ENCODE peak calls at places on chromosomes 13 and 19, in four cellular contexts. A is tibial nerve, L is GM12878, J is esophagus muscularis mucosa. U is an unnamed sample.

GRCh38 chr19:35202722-35203674 is 25.5 kb downstream of the FAM187B start:
- DNase-seq in A (no peak), L (no peak), J (peak), U (no peak)

GRCh38 chr13:111046590-111047141 is 68.4 kb upstream of the ARHGEF7 start:
- DNase-seq in A (no peak), L (peak), J (peak), U (no peak)

GRCh38 chr13:111947026-111947810 is 119.7 kb upstream of the SOX1 start:
- DNase-seq in A (no peak), L (no peak), J (no peak), U (no peak)

GRCh38 chr13:110680852-110681251 is 25.1 kb downstream of the CARS2 start:
- DNase-seq in A (no peak), L (no peak), J (no peak), U (no peak)

GRCh38 chr19:3556978-3557460 is 367 bp downstream of the MFSD12 start:
- DNase-seq in A (no peak), L (no peak), J (no peak), U (peak)

GRCh38 chr19:2113436-2114211 is 16.9 kb downstream of the IZUMO4 start:
- DNase-seq in A (no peak), L (no peak), J (no peak), U (no peak)

GRCh38 chr19:53877361-53877766 is 4.6 kb upstream of the PRKCG start:
- DNase-seq in A (no peak), L (no peak), J (no peak), U (no peak)

GRCh38 chr13:46386996-46387851 is at the start of gene RUBCNL:
- DNase-seq in A (no peak), L (no peak), J (no peak), U (peak)

GRCh38 chr19:44539236-44539819 is 9.9 kb upstream of the CEACAM20 start:
- DNase-seq in A (no peak), L (no peak), J (no peak), U (no peak)

GRCh38 chr13:112931028-112931934 is 37.7 kb upstream of the MCF2L start:
- DNase-seq in A (no peak), L (no peak), J (no peak), U (peak)

GRCh38 chr19:2033825-2034159 is 17.3 kb downstream of the MKNK2 start:
- DNase-seq in A (no peak), L (no peak), J (no peak), U (no peak)

GRCh38 chr13:39588384-39588783 is 14.6 kb downstream of the LHFPL6 start:
- DNase-seq in A (no peak), L (no peak), J (no peak), U (no peak)

GRCh38 chr19:18300930-18301717 is 19.7 kb upstream of the JUND start:
- DNase-seq in A (peak), L (no peak), J (no peak), U (peak)

GRCh38 chr19:45400192-45400591 is 4.7 kb downstream of the PPP1R13L start:
- DNase-seq in A (no peak), L (no peak), J (no peak), U (no peak)

GRCh38 chr13:83150616-83151307 is 731.5 kb downstream of the SLITRK1 start:
- DNase-seq in A (no peak), L (no peak), J (no peak), U (no peak)

GRCh38 chr13:44103721-44104490 is 224.2 kb downstream of the LACC1 start:
- DNase-seq in A (no peak), L (no peak), J (peak), U (peak)

GRCh38 chr19:42433503-42434260 is 6.5 kb upstream of the LIPE start:
- DNase-seq in A (peak), L (no peak), J (no peak), U (peak)

GRCh38 chr13:37118002-37118401 is 12.5 kb upstream of the CSNK1A1L start:
- DNase-seq in A (no peak), L (no peak), J (no peak), U (no peak)

GRCh38 chr19:55442372-55443044 is 592 bp downstream of the SHISA7 start:
- DNase-seq in A (no peak), L (no peak), J (no peak), U (no peak)

GRCh38 chr13:20495087-20496023 is 30.3 kb downstream of the CRYL1 start:
- DNase-seq in A (peak), L (peak), J (no peak), U (peak)

GRCh38 chr13:24661713-24662112 is 18.5 kb upstream of the ATP12A start:
- DNase-seq in A (no peak), L (no peak), J (no peak), U (no peak)

GRCh38 chr19:41811036-41811435 is 14.6 kb downstream of the CEACAM3 start:
- DNase-seq in A (no peak), L (no peak), J (no peak), U (no peak)

GRCh38 chr13:42083138-42083770 is 34.8 kb downstream of the DGKH start:
- DNase-seq in A (no peak), L (no peak), J (no peak), U (no peak)

GRCh38 chr19:17841810-17842662 is 5.7 kb downstream of the JAK3 start:
- DNase-seq in A (peak), L (no peak), J (no peak), U (peak)

GRCh38 chr19:57280913-57281425 is 684 bp downstream of the ZNF460 start:
- DNase-seq in A (no peak), L (no peak), J (no peak), U (no peak)

GRCh38 chr13:70844391-70845108 is 736.3 kb upstream of the KLHL1 start:
- DNase-seq in A (no peak), L (no peak), J (no peak), U (peak)

GRCh38 chr13:108993346-108993745 is 363.9 kb downstream of the MYO16 start:
- DNase-seq in A (no peak), L (no peak), J (no peak), U (no peak)

GRCh38 chr19:45442408-45442926 is 18.8 kb upstream of the ERCC1 start:
- DNase-seq in A (no peak), L (no peak), J (no peak), U (no peak)

GRCh38 chr13:65926750-65927171 is 1303.4 kb downstream of the PCDH9 start:
- DNase-seq in A (no peak), L (no peak), J (no peak), U (peak)

GRCh38 chr13:49936943-49937273 is 768 bp upstream of the SPRYD7 start:
- DNase-seq in A (no peak), L (no peak), J (no peak), U (no peak)

GRCh38 chr13:28718186-28718537 is 608 bp downstream of the SLC46A3 start:
- DNase-seq in A (peak), L (no peak), J (no peak), U (no peak)

GRCh38 chr13:72781461-72782439 is at the start of the genes DIS3 and PIBF1:
- DNase-seq in A (peak), L (peak), J (peak), U (peak)
- TF ChIP-seq EP300 in A (peak), L (no peak), J (no peak), U (no peak)

GRCh38 chr19:5622465-5623396 is at the start of the genes SAFB and SAFB2:
- DNase-seq in A (peak), L (peak), J (peak), U (peak)
- TF ChIP-seq POLR2A in A (peak), L (peak), J (peak), U (peak)

DNA sequence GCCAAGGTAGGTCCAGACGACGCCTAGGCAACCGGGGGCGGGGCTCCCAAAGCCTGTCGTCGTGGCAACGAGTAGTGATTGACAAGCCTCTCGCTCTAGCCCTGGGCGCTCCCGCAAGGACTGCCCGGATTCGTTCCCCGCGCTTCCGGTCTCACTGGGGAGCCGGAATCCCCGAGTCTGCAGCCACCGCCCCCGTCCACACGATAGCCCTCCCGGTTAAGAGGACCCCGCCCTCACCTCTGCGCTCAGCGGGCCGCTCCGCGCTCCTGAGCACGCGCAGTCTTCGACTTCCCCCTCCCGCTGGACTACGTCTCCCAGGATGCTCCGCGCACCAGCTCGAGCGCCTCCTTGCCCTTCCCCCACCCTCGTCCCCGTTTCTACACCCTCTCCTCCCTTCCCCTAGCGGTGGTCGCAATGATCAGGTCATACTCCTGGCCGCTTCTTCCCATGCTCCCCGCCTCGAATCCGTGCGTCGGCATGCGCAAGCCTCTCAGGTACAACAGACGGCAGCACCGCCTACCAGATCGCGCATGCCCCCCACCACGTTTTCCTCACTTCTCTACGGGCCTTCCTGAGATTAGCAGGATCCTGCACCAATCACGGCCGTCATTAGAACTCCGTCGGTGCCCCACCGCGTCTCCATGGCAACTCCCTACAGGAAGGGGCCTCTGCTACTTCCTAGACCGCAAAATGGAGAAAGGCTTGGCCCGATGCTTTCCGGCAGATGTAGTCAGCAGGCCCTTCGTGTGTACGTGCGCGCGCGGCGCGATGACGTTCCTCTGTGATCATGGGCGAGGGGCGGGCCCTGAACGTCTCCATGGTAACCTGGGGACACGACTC is at the start of gene MZF1:
- DNase-seq in A (peak), L (peak), J (peak), U (peak)
- TF ChIP-seq EP300 in A (peak), L (no peak), J (no peak), U (peak)

DNA sequence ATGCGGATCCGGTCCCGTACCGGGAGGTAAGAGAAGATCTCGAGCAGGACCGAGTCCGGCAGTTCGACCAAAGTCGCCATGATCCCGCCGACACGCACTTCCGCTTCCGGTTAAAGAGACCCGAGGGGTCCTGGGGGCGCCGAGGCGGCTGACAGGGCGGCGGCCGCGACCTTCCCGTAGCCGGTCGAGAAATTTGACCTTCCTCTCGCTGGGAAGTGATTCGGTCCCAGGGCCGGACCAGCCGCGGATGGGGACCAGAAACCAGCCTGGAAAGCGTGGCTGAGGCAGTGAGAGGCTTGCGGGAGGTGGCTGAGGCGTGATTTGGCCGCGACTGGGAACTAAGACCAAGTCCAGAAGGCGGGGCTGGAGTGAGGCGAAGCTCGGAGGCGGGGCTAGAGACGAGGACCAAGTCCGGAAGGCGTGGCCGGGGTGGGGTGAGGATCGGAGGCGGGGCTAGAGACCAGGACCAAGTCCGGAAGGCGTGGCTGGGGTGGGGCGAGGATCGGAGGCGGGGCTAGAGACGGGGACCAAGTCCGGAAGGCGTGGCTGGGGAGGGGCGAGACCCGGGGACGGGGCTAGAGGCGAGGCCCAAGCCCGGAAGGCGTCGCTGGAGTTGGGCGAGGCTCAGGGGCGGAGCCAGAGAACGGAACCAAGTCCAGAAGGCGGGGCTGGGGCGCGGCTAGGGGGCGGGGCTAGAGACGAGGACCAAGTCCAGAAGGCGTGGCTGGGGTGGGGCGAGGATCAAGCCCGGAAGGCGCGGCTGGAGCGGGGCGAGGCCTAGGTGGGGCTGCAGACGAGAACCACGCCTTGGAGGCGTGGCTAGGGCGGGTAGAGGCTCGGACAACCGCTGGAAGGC is at the start of gene FBXL12:
- DNase-seq in A (peak), L (peak), J (peak), U (peak)
- TF ChIP-seq POLR2A in A (peak), L (peak), J (peak), U (peak)

DNA sequence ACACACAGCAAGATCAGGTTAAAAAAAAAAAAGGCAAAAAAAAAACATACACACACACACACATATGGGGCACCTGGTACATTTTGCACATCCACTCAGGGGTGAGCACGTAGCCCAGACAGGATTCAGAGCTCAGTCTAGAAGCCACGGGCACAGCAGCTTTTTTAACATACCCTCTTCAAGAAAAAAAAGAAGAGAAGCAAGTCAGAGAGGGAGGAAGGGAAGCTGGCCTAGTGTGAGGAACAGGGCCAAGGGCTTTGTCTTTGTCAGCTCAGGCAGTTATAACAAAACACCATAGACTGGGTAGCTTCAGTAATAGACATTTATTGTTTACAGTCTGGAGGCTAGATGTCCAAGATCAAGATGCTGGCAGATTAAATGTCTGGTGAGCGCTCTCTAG is 2.3 kb upstream of the TPM4 start:
- DNase-seq in A (no peak), L (no peak), J (no peak), U (no peak)
- TF ChIP-seq EP300 in A (no peak), L (no peak), J (no peak), U (peak)

DNA sequence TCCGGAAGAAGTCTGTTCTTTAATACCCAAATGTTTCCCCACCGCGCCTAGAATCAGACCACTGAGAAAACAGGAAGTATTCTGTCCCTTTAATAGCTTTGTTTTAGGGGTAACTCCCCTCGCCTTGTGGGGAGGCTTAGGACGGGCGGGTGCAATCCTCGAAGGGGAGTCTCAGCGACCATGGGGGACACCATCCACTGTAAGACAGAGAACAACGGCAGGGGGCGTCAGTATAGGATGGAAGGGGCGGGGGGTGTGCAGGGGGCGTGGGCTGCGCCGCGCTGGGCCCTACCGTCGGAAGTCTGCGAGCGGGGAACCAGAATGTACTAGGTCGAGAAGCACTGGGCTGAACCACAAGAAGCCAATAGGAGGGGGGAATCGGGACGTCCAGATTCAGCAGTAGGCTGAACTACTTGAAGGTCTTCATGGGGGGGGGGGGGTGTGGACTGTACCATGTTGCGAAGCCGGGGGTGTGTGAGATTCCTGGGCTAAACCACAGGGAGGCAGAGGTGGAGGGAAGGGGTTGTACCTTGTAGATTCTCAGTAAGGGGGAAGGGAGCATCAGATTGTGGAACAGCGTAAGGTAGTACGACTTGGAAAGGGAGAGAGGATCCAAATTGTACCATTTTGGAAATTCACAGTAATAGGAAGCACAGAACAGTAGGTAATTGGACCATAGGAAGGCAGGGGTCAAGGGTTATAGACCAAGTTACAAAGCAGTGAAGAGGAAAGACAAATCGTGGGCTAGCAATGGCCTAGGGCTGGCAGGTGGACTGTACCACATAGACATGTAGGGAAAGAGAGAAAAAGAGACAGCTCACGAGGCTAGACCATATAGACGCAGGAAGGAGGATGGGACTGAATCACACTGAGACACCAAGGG is 1.0 kb upstream of the DBP start:
- DNase-seq in A (peak), L (no peak), J (peak), U (peak)
- TF ChIP-seq POLR2A in A (peak), L (peak), J (peak), U (peak)

GRCh38 chr19:39709026-39709872 is 5.0 kb downstream of the LGALS14 start:
- DNase-seq in A (no peak), L (no peak), J (no peak), U (no peak)
- TF ChIP-seq EP300 in A (no peak), L (no peak), J (no peak), U (no peak)